ENCODE peak calls at places on chromosomes 11 and 22, in nine cellular contexts. One of them, this sample, is unnamed.

GRCh38 chr22:19817561-19818263 is 37.0 kb downstream of the GNB1L start:
- DNase-seq in cortex of kidney: no peak
- DNase-seq in activated CD4-positive, alpha-beta T cell treated with anti-CD3 and anti-CD28 coated beads, Interleukin-2, amount 50 U/mL, for 1 hour: no peak
- DNase-seq in heart right ventricle: no peak
- DNase-seq in AG10803: no peak
- DNase-seq in activated naive CD8-positive, alpha-beta T cell treated with anti-CD3 and anti-CD28 coated beads, Interleukin-2, amount 50 U/mL, for 24 hours: no peak
- DNase-seq in COR-L47: peak
- DNase-seq in hippocampal formation: no peak
- DNase-seq in M059J: no peak
- DNase-seq in this sample: no peak

GRCh38 chr11:34274712-34275398 is 83.0 kb downstream of the ABTB2 start:
- DNase-seq in cortex of kidney: no peak
- DNase-seq in activated CD4-positive, alpha-beta T cell treated with anti-CD3 and anti-CD28 coated beads, Interleukin-2, amount 50 U/mL, for 1 hour: no peak
- DNase-seq in heart right ventricle: peak
- DNase-seq in AG10803: peak
- DNase-seq in activated naive CD8-positive, alpha-beta T cell treated with anti-CD3 and anti-CD28 coated beads, Interleukin-2, amount 50 U/mL, for 24 hours: no peak
- DNase-seq in COR-L47: no peak
- DNase-seq in hippocampal formation: peak
- DNase-seq in M059J: peak
- DNase-seq in this sample: no peak

GRCh38 chr11:7028141-7028540 is 7.9 kb downstream of the NLRP14 start:
- DNase-seq in cortex of kidney: no peak
- DNase-seq in activated CD4-positive, alpha-beta T cell treated with anti-CD3 and anti-CD28 coated beads, Interleukin-2, amount 50 U/mL, for 1 hour: no peak
- DNase-seq in heart right ventricle: no peak
- DNase-seq in AG10803: no peak
- DNase-seq in activated naive CD8-positive, alpha-beta T cell treated with anti-CD3 and anti-CD28 coated beads, Interleukin-2, amount 50 U/mL, for 24 hours: no peak
- DNase-seq in COR-L47: no peak
- DNase-seq in hippocampal formation: no peak
- DNase-seq in M059J: no peak
- DNase-seq in this sample: no peak

GRCh38 chr11:68028802-68029475 is 1.5 kb upstream of the NDUFS8 start:
- DNase-seq in cortex of kidney: no peak
- DNase-seq in activated CD4-positive, alpha-beta T cell treated with anti-CD3 and anti-CD28 coated beads, Interleukin-2, amount 50 U/mL, for 1 hour: no peak
- DNase-seq in heart right ventricle: no peak
- DNase-seq in AG10803: peak
- DNase-seq in activated naive CD8-positive, alpha-beta T cell treated with anti-CD3 and anti-CD28 coated beads, Interleukin-2, amount 50 U/mL, for 24 hours: no peak
- DNase-seq in COR-L47: no peak
- DNase-seq in hippocampal formation: no peak
- DNase-seq in M059J: peak
- DNase-seq in this sample: no peak

GRCh38 chr11:17828311-17828751 is 93.8 kb downstream of the KCNC1 start:
- DNase-seq in cortex of kidney: no peak
- DNase-seq in activated CD4-positive, alpha-beta T cell treated with anti-CD3 and anti-CD28 coated beads, Interleukin-2, amount 50 U/mL, for 1 hour: no peak
- DNase-seq in heart right ventricle: peak
- DNase-seq in AG10803: peak
- DNase-seq in activated naive CD8-positive, alpha-beta T cell treated with anti-CD3 and anti-CD28 coated beads, Interleukin-2, amount 50 U/mL, for 24 hours: no peak
- DNase-seq in COR-L47: no peak
- DNase-seq in hippocampal formation: no peak
- DNase-seq in M059J: no peak
- DNase-seq in this sample: no peak

GRCh38 chr11:81987829-81988472 is 745.7 kb downstream of the FAM181B start:
- DNase-seq in cortex of kidney: no peak
- DNase-seq in activated CD4-positive, alpha-beta T cell treated with anti-CD3 and anti-CD28 coated beads, Interleukin-2, amount 50 U/mL, for 1 hour: no peak
- DNase-seq in heart right ventricle: no peak
- DNase-seq in AG10803: peak
- DNase-seq in activated naive CD8-positive, alpha-beta T cell treated with anti-CD3 and anti-CD28 coated beads, Interleukin-2, amount 50 U/mL, for 24 hours: no peak
- DNase-seq in COR-L47: no peak
- DNase-seq in hippocampal formation: no peak
- DNase-seq in M059J: peak
- DNase-seq in this sample: no peak

GRCh38 chr11:114134870-114135269 is 75.4 kb downstream of the ZBTB16 start:
- DNase-seq in cortex of kidney: no peak
- DNase-seq in activated CD4-positive, alpha-beta T cell treated with anti-CD3 and anti-CD28 coated beads, Interleukin-2, amount 50 U/mL, for 1 hour: no peak
- DNase-seq in heart right ventricle: no peak
- DNase-seq in AG10803: peak
- DNase-seq in activated naive CD8-positive, alpha-beta T cell treated with anti-CD3 and anti-CD28 coated beads, Interleukin-2, amount 50 U/mL, for 24 hours: no peak
- DNase-seq in COR-L47: no peak
- DNase-seq in hippocampal formation: no peak
- DNase-seq in M059J: peak
- DNase-seq in this sample: no peak

GRCh38 chr22:34702279-34702678 is 363.7 kb upstream of the ISX start:
- DNase-seq in cortex of kidney: no peak
- DNase-seq in activated CD4-positive, alpha-beta T cell treated with anti-CD3 and anti-CD28 coated beads, Interleukin-2, amount 50 U/mL, for 1 hour: no peak
- DNase-seq in heart right ventricle: no peak
- DNase-seq in AG10803: no peak
- DNase-seq in activated naive CD8-positive, alpha-beta T cell treated with anti-CD3 and anti-CD28 coated beads, Interleukin-2, amount 50 U/mL, for 24 hours: no peak
- DNase-seq in COR-L47: no peak
- DNase-seq in hippocampal formation: no peak
- DNase-seq in M059J: peak
- DNase-seq in this sample: no peak

This sample was measured in COLO829.